ENCODE peak calls at places on chromosome 16, in four cellular contexts. I is H1, S is GM12878, D is HepG2. F is an unnamed sample.

GRCh38 chr16:84520778-84521770 is 16.6 kb upstream of the MEAK7 start:
- DNase-seq in S (no peak), D (no peak), I (no peak), F (no peak)

GRCh38 chr16:14187517-14188338 is 116.6 kb downstream of the MRTFB start:
- DNase-seq in D (no peak), I (no peak), S (no peak), F (no peak)

GRCh38 chr16:78640886-78641285 is 541.4 kb downstream of the WWOX start:
- DNase-seq in S (no peak), D (no peak), I (no peak), F (no peak)

GRCh38 chr16:6558661-6559060 is 774.0 kb upstream of the RBFOX1 start:
- DNase-seq in D (no peak), S (no peak), I (no peak), F (no peak)

GRCh38 chr16:2189252-2189893 is 7.0 kb downstream of the CASKIN1 start:
- DNase-seq in D (no peak), I (no peak), S (no peak), F (no peak)

GRCh38 chr16:56538331-56538730 is 18.5 kb upstream of the BBS2 start:
- DNase-seq in I (no peak), S (no peak), D (peak; percentile 43), F (no peak)

GRCh38 chr16:84970447-84971127 is 40.7 kb downstream of the ZDHHC7 start:
- DNase-seq in I (peak; percentile 91), D (peak; percentile 73), S (peak; percentile 27), F (peak; percentile 71)

GRCh38 chr16:89297156-89297869 is 79.8 kb downstream of the ZNF778 start:
- DNase-seq in I (no peak), D (no peak), S (no peak), F (no peak)

GRCh38 chr16:85057212-85057889 is 29.8 kb downstream of the KIAA0513 start:
- DNase-seq in I (no peak), S (no peak), D (peak; percentile 48), F (no peak)

GRCh38 chr16:89737341-89738071 is 16.2 kb downstream of the ZNF276 start:
- DNase-seq in S (no peak), D (no peak), I (no peak), F (no peak)

GRCh38 chr16:79336437-79337229 is 263.9 kb downstream of the MAF start:
- DNase-seq in I (no peak), D (no peak), S (no peak), F (no peak)

GRCh38 chr16:86946396-86946795 is 368.0 kb downstream of the FOXL1 start:
- DNase-seq in D (peak; percentile 9), I (no peak), S (no peak), F (no peak)

GRCh38 chr16:2585651-2586081 is 47.8 kb downstream of the PDPK1 start:
- DNase-seq in I (no peak), D (no peak), S (no peak), F (no peak)

GRCh38 chr16:28873543-28874201 is 4.6 kb upstream of the ATP2A1 start:
- DNase-seq in S (no peak), D (no peak), I (peak; percentile 87), F (no peak)

GRCh38 chr16:23901178-23902131 is 65.7 kb downstream of the PRKCB start:
- DNase-seq in S (no peak), I (no peak), D (no peak), F (no peak)

GRCh38 chr16:21656795-21657768 is 4.7 kb upstream of the IGSF6 start:
- DNase-seq in D (peak; percentile 75), I (no peak), S (peak; percentile 32), F (peak; percentile 20)

GRCh38 chr16:75218256-75219076 is at the start of gene CTRB1:
- DNase-seq in D (no peak), S (no peak), I (no peak), F (no peak)

GRCh38 chr16:73057369-73058210 is 9.7 kb upstream of the ZFHX3 start:
- DNase-seq in S (no peak), I (peak; percentile 65), D (no peak), F (no peak)

GRCh38 chr16:85901110-85901509 is 2.1 kb downstream of the IRF8 start:
- DNase-seq in S (no peak), D (no peak), I (no peak), F (no peak)

GRCh38 chr16:48487287-48487686 is 102.1 kb upstream of the SIAH1 start:
- DNase-seq in I (no peak), D (no peak), S (no peak), F (no peak)

GRCh38 chr16:20241321-20241720 is 86.0 kb downstream of the GP2 start:
- DNase-seq in I (no peak), S (no peak), D (no peak), F (no peak)

DNA sequence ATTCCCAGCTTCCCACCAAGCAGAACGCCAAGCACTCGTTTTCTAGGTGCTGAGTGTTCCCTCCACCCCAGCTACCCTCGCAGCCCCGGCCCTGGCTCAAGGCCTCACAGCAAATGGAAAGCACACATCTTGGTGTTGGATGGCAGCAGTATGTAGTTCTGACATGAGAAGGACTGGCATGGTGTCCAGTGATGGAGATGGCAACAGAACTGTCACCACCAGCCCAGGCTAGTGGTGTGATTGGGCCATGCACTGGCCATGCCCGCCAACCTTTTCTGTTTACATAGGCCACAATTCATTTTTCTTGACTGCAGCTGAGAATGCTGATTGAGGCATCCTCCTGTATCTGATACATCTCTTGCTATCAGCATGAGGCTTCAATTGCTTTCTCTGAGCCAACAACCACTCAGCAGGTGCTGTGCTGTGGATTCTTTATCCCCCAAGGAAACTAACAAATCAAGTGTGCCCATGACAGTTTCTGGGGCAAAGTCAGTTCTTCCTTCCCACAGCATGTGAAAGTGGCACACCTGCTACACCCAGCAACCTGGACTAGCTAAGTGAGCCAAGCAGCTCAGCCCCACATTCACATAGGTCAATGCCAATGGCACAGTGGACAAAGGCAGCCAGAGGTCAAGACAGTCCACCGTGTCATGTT is 3.8 kb downstream of the SLC12A4 start:
- DNase-seq in I (no peak), S (no peak), D (no peak), F (no peak)
- H3K4me1 ChIP-seq in I (peaks cover 25% of the 10 kb centered on the region), S (peaks cover 21% of the 10 kb centered on the region), D (peaks cover 45% of the 10 kb centered on the region), F (peaks cover 30% of the 10 kb centered on the region)

GRCh38 chr16:54422569-54422978 is 136.0 kb upstream of the IRX3 start:
- DNase-seq in D (no peak), S (no peak), I (no peak), F (no peak)
- TF ChIP-seq YY1 in D (no peak), S (no peak), I (no peak), F (no peak)

DNA sequence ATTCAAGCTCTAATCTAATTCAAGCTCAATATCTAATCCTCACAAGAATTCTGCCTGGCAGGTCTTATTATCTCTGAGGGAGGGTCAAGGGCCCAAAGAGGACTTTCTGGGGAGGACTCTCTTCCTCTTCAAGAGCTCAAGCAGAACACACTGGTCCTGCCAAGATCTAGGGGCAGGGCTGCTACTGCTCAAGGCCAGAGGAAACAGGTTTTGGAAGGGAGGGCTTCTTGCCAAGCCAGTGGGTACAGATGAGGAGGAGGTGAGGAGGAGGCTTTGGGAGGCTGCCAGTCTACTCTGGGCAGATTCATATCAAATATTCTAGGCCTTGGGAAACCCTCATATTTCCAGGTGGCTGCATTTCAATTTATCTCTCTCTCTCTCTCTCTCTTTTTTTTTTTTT is 51.8 kb upstream of the IL34 start:
- DNase-seq in I (no peak), D (no peak), S (no peak), F (no peak)
- TF ChIP-seq SUZ12 in I (no peak), D (no peak), S (no peak), F (no peak)

DNA sequence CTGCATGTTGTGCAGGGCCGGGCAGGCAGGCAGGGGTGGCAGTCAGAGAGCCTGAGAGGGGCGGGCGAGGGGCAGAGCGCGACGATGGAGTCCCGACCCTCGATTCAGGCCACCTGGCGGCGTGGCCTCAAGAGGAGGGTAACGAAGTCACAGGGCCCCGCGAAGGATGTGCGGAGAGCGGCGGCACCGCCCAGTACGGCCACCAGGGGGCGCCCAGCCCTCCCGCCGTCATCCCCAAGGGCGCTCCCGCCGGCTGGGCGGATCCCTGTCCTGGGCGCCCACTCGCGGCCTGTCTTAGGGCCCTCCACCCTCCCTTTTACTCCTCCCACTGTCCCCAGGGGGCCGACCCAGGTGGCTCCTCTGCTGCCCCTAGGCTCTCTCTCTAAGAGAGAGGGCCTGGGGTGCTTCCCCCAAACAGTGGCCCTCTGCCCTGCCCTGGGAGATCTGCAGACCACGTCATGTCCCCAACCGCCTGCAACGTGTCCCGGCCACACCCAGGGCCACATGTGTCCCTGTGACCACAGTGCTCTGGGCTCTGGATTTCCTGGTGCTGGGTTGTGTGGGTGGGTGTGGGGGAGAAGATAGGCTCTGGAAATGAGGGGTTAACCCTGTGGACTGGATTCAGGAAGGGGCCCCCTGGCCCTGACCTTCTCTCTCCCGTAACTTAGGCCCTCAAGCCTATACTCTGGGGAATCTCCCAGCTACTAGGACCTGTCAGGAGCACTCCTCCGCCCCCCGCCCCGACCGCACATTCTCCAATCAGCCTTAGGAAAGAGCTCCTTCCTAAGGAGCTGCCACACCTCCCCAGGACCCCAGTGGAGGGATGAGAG is 5.9 kb downstream of the DPEP2 start:
- DNase-seq in I (peak; percentile 93), D (peak; percentile 69), S (no peak), F (no peak)
- H3K4me1 ChIP-seq in I (no peaks in the 10 kb centered on the region), D (peaks cover 37% of the 10 kb centered on the region), S (peaks cover 39% of the 10 kb centered on the region), F (peaks cover 5% of the 10 kb centered on the region)

GRCh38 chr16:69187891-69188451 is 1.0 kb downstream of the SNTB2 start:
- DNase-seq in S (no peak), I (no peak), D (peak; percentile 14), F (peak; percentile 11)
- TF ChIP-seq YY1 in S (no peak), I (no peak), D (no peak), F (no peak)

F was measured in NT2/D1.